ENCODE peak calls at places on chromosomes 4 and X, in four cellular contexts. One of them, this sample, is unnamed.

GRCh38 chr4:115720611-115721010 is 607.2 kb upstream of the NDST4 start:
- DNase-seq in uterus: no peak
- DNase-seq in endothelial cell: no peak
- DNase-seq in AG04450: no peak
- DNase-seq in this sample: no peak

GRCh38 chrX:123504630-123505270 is 228.1 kb downstream of the THOC2 start:
- DNase-seq in uterus: no peak
- DNase-seq in endothelial cell: no peak
- DNase-seq in AG04450: no peak
- DNase-seq in this sample: no peak

GRCh38 chrX:46330513-46330912 is 214.7 kb downstream of the ZNF674 start:
- DNase-seq in uterus: no peak
- DNase-seq in endothelial cell: no peak
- DNase-seq in AG04450: no peak
- DNase-seq in this sample: no peak

GRCh38 chrX:39165773-39166172 is 364.5 kb downstream of the MID1IP1 start:
- DNase-seq in uterus: no peak
- DNase-seq in endothelial cell: no peak
- DNase-seq in AG04450: no peak
- DNase-seq in this sample: no peak

GRCh38 chr4:117777721-117778120 is 256.6 kb upstream of the NDST3 start:
- DNase-seq in uterus: no peak
- DNase-seq in endothelial cell: no peak
- DNase-seq in AG04450: no peak
- DNase-seq in this sample: peak; percentile 13

GRCh38 chr4:141248029-141248428 is 27.3 kb downstream of the ZNF330 start:
- DNase-seq in uterus: no peak
- DNase-seq in endothelial cell: no peak
- DNase-seq in AG04450: peak; percentile 20
- DNase-seq in this sample: no peak

GRCh38 chr4:28479666-28480065 is 1619.0 kb downstream of the STIM2 start:
- DNase-seq in uterus: no peak
- DNase-seq in endothelial cell: no peak
- DNase-seq in AG04450: no peak
- DNase-seq in this sample: no peak

GRCh38 chr4:27916432-27917184 is 1056.0 kb downstream of the STIM2 start:
- DNase-seq in uterus: no peak
- DNase-seq in endothelial cell: no peak
- DNase-seq in AG04450: no peak
- DNase-seq in this sample: no peak

GRCh38 chr4:85370400-85371032 is 104.4 kb upstream of the ARHGAP24 start:
- DNase-seq in uterus: no peak
- DNase-seq in endothelial cell: peak; percentile 46
- DNase-seq in AG04450: no peak
- DNase-seq in this sample: peak; percentile 66

GRCh38 chrX:21373637-21374162 is 518 bp upstream of the CNKSR2 start:
- DNase-seq in uterus: no peak
- DNase-seq in endothelial cell: peak; percentile 3
- DNase-seq in AG04450: no peak
- DNase-seq in this sample: no peak

GRCh38 chr4:86961103-86961502 is 26.3 kb downstream of the AFF1 start:
- DNase-seq in uterus: no peak
- DNase-seq in endothelial cell: no peak
- DNase-seq in AG04450: no peak
- DNase-seq in this sample: no peak

GRCh38 chr4:86960557-86960959 is 25.7 kb downstream of the AFF1 start:
- DNase-seq in uterus: no peak
- DNase-seq in endothelial cell: no peak
- DNase-seq in AG04450: no peak
- DNase-seq in this sample: peak; percentile 14

GRCh38 chr4:86961605-86962295 is 26.9 kb downstream of the AFF1 start:
- DNase-seq in uterus: no peak
- DNase-seq in endothelial cell: no peak
- DNase-seq in AG04450: no peak
- DNase-seq in this sample: peak; percentile 25

GRCh38 chr4:86957214-86957613 is 22.4 kb downstream of the AFF1 start:
- DNase-seq in uterus: no peak
- DNase-seq in endothelial cell: no peak
- DNase-seq in AG04450: no peak
- DNase-seq in this sample: no peak

DNA sequence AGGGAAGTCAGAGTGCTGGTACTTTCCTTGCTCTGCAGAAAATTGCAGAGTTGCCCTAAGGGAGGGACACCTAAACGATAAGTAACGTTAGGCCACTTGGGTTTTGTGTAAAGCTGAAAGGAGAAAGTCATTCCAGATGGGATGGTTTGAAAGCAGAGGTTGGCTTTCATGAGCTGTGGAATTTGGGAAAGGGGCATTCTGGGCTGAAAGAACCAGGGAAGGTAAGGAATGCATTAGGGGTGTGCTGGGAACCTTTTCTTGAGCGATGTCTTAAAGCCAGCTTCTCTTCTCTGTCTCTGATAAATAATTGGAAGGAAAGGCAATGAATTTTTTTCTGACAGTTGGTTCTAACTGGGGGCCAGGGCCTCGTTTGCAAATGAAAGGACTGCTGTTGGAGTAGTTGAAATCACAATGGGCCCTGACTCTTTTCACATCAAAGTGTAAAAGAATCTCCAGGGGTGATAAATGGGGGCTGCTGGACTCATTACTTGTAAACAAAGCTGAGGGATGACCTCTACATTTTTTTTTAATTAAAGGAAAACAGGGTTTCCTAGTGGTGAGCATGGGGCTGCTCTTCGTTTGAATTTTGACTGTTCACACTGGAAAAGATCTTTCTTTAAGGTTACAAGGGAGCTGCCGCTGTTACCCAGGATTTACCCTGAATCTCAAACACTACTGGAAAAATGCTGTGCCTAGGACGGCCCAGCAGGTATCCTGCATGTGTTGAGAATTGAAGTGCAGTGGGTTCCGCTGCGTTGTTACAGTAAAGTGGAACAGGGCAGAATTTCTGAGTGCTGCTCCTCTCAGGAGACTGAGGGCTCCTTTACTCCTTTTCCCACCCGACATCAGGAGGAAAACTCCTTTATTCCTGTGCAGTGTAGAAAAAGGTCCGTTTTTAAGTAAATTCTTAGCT is 25.0 kb downstream of the AFF1 start:
- DNase-seq in uterus: no peak
- DNase-seq in endothelial cell: no peak
- DNase-seq in AG04450: no peak
- DNase-seq in this sample: peak; percentile 26
- TF ChIP-seq CTCF in uterus: no peak
- TF ChIP-seq CTCF in endothelial cell: no peak
- TF ChIP-seq CTCF in AG04450: no peak
- TF ChIP-seq CTCF in this sample: no peak

GRCh38 chr4:152729466-152729865 is 49.7 kb upstream of the TMEM154 start:
- DNase-seq in uterus: no peak
- DNase-seq in endothelial cell: no peak
- DNase-seq in AG04450: no peak
- DNase-seq in this sample: no peak

GRCh38 chr4:152734015-152734698 is 45.4 kb downstream of the TIGD4 start:
- DNase-seq in uterus: no peak
- DNase-seq in endothelial cell: no peak
- DNase-seq in AG04450: no peak
- DNase-seq in this sample: no peak

GRCh38 chr4:152735302-152735917 is 44.1 kb downstream of the TIGD4 start:
- DNase-seq in uterus: no peak
- DNase-seq in endothelial cell: no peak
- DNase-seq in AG04450: no peak
- DNase-seq in this sample: no peak

GRCh38 chr4:152734699-152735050 is 44.9 kb downstream of the TIGD4 start:
- DNase-seq in uterus: no peak
- DNase-seq in endothelial cell: no peak
- DNase-seq in AG04450: no peak
- DNase-seq in this sample: no peak

GRCh38 chr4:152731997-152732396 is 47.5 kb downstream of the TIGD4 start:
- DNase-seq in uterus: no peak
- DNase-seq in endothelial cell: no peak
- DNase-seq in AG04450: no peak
- DNase-seq in this sample: no peak
- TF ChIP-seq CTCF in uterus: no peak
- TF ChIP-seq CTCF in endothelial cell: no peak
- TF ChIP-seq CTCF in AG04450: no peak
- TF ChIP-seq CTCF in this sample: no peak

GRCh38 chr4:110970642-110971041 is 347.8 kb upstream of the PITX2 start:
- DNase-seq in uterus: no peak
- DNase-seq in endothelial cell: peak; percentile 69
- DNase-seq in AG04450: peak; percentile 4
- DNase-seq in this sample: peak; percentile 65
- TF ChIP-seq CTCF in uterus: no peak
- TF ChIP-seq CTCF in endothelial cell: peak; percentile 24
- TF ChIP-seq CTCF in AG04450: peak; percentile 65
- TF ChIP-seq CTCF in this sample: peak; percentile 63

GRCh38 chr4:165096776-165097175 is 15.9 kb downstream of the TMEM192 start:
- DNase-seq in uterus: no peak
- DNase-seq in endothelial cell: no peak
- DNase-seq in AG04450: no peak
- DNase-seq in this sample: no peak
- TF ChIP-seq CTCF in uterus: peak; percentile 22
- TF ChIP-seq CTCF in endothelial cell: peak; percentile 60
- TF ChIP-seq CTCF in AG04450: peak; percentile 61
- TF ChIP-seq CTCF in this sample: peak; percentile 65

DNA sequence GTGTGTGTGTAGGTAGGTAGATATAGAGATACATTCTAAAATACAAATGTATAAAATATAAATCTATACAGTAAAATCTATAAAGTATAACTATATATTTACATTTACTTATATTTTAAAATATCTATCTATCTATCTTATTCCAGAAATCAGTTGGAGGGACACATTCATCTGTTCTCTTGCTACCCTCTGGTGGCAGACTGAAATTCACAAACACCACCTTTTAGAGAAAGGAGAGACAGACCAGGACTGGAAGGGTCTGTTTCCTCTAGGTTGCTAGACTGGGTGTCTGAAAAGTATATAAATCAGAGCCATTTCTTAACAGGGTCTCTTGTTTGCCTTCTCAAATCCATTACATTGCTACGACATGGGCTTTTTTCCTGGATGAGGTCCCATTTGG is 343.0 kb downstream of the OPHN1 start:
- DNase-seq in uterus: no peak
- DNase-seq in endothelial cell: no peak
- DNase-seq in AG04450: no peak
- DNase-seq in this sample: no peak
- TF ChIP-seq CTCF in uterus: no peak
- TF ChIP-seq CTCF in endothelial cell: no peak
- TF ChIP-seq CTCF in AG04450: peak; percentile 1
- TF ChIP-seq CTCF in this sample: no peak

DNA sequence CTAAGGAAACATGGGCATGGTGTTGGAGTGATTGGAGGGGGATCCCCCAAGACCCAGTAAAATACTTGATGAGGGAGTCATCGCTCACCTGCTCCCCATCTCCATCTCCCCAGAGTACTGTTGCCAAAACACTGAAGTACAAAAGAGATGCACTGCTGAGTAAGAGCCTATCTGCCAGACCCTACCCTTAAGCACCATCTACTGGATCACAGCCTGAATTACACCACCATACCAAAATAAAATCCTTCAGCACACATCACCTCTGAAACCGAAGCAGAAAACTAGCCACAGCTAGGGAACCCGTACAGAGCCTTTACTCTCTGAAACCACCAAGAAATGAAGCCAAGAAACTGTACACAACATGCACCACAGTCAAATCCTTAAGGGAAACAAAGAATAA is 466.3 kb upstream of the ACTRT1 start:
- DNase-seq in uterus: no peak
- DNase-seq in endothelial cell: peak; percentile 3
- DNase-seq in AG04450: no peak
- DNase-seq in this sample: no peak
- TF ChIP-seq CTCF in uterus: no peak
- TF ChIP-seq CTCF in endothelial cell: no peak
- TF ChIP-seq CTCF in AG04450: no peak
- TF ChIP-seq CTCF in this sample: peak; percentile 33

GRCh38 chr4:10089346-10089745 is 27.3 kb downstream of the WDR1 start:
- DNase-seq in uterus: no peak
- DNase-seq in endothelial cell: peak; percentile 26
- DNase-seq in AG04450: no peak
- DNase-seq in this sample: no peak
- TF ChIP-seq CTCF in uterus: no peak
- TF ChIP-seq CTCF in endothelial cell: peak; percentile 38
- TF ChIP-seq CTCF in AG04450: peak; percentile 37
- TF ChIP-seq CTCF in this sample: no peak

GRCh38 chrX:54825716-54826428 is 18.3 kb downstream of the MAGED2 start:
- DNase-seq in uterus: no peak
- DNase-seq in endothelial cell: no peak
- DNase-seq in AG04450: no peak
- DNase-seq in this sample: no peak
- TF ChIP-seq CTCF in uterus: no peak
- TF ChIP-seq CTCF in endothelial cell: no peak
- TF ChIP-seq CTCF in AG04450: no peak
- TF ChIP-seq CTCF in this sample: no peak

DNA sequence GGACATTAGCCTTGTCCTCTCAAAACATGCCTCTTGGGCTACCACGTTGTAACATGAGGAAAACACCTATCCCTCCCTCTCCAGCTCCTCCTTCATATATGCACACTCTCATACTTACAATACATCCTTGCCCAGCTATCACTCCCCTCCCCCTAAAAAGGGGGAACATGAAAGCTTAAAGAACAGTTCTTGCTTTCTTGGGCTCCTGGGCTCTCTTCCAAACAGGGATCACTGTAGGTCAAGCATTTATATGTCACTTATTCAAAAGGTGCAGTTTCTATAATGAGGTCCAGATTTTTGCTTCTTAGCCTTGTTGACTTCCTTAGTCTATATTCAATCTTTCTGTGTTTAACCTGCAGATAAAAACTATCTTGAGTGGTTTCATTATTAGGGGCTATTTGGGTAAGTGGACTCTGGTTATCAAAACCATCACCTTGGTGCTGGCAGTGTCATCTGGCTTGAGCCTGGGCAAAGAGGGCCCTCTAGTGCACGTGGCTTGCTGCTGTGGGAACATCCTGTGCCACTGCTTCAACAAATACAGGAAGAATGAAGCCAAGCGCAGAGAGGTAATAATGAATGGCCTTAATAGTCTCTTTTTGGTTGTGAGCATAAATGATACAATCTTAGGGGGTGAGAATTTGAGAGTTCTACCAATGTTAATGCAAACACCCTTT is 119.4 kb downstream of the AKAP4 start:
- DNase-seq in uterus: peak; percentile 19
- DNase-seq in endothelial cell: peak; percentile 23
- DNase-seq in AG04450: no peak
- DNase-seq in this sample: peak; percentile 16
- TF ChIP-seq CTCF in uterus: no peak
- TF ChIP-seq CTCF in endothelial cell: no peak
- TF ChIP-seq CTCF in AG04450: peak; percentile 30
- TF ChIP-seq CTCF in this sample: no peak

GRCh38 chrX:130025256-130025655 is 42.8 kb downstream of the BCORL1 start:
- DNase-seq in uterus: no peak
- DNase-seq in endothelial cell: no peak
- DNase-seq in AG04450: no peak
- DNase-seq in this sample: no peak
- TF ChIP-seq CTCF in uterus: no peak
- TF ChIP-seq CTCF in endothelial cell: no peak
- TF ChIP-seq CTCF in AG04450: no peak
- TF ChIP-seq CTCF in this sample: no peak

This sample was measured in nephron progenitor cell.